ENCODE peak calls at places on chromosomes 11 and 22, in four cellular contexts. One of them, this sample, is unnamed.

GRCh38 chr22:30910358-30910757 is 58.2 kb downstream of the MORC2 start:
- DNase-seq in hepatic stellate cell: no peak
- DNase-seq in kidney epithelial cell: no peak
- DNase-seq in hippocampal formation: no peak
- DNase-seq in this sample: no peak

GRCh38 chr11:43504316-43504950 is 145.7 kb downstream of the TTC17 start:
- DNase-seq in kidney epithelial cell: no peak
- DNase-seq in hippocampal formation: no peak
- DNase-seq in hepatic stellate cell: no peak
- DNase-seq in this sample: no peak

GRCh38 chr11:69249641-69250502 is 44.1 kb upstream of the MYEOV start:
- DNase-seq in hippocampal formation: no peak
- DNase-seq in hepatic stellate cell: no peak
- DNase-seq in kidney epithelial cell: no peak
- DNase-seq in this sample: no peak

GRCh38 chr11:126482586-126483108 is 127.2 kb downstream of the ST3GAL4 start:
- DNase-seq in hepatic stellate cell: no peak
- DNase-seq in hippocampal formation: no peak
- DNase-seq in kidney epithelial cell: no peak
- DNase-seq in this sample: no peak

GRCh38 chr11:3824714-3825472 is 15.9 kb downstream of the RHOG start:
- DNase-seq in kidney epithelial cell: no peak
- DNase-seq in hippocampal formation: peak
- DNase-seq in hepatic stellate cell: peak
- DNase-seq in this sample: peak

GRCh38 chr11:94145431-94145830 is 16.8 kb downstream of the PANX1 start:
- DNase-seq in kidney epithelial cell: no peak
- DNase-seq in hepatic stellate cell: no peak
- DNase-seq in hippocampal formation: no peak
- DNase-seq in this sample: no peak

GRCh38 chr11:120037111-120037510 is 100.8 kb downstream of the TRIM29 start:
- DNase-seq in hippocampal formation: no peak
- DNase-seq in hepatic stellate cell: no peak
- DNase-seq in kidney epithelial cell: no peak
- DNase-seq in this sample: no peak

GRCh38 chr11:13358871-13359270 is 81.3 kb downstream of the BMAL1 start:
- DNase-seq in hippocampal formation: no peak
- DNase-seq in hepatic stellate cell: no peak
- DNase-seq in kidney epithelial cell: no peak
- DNase-seq in this sample: no peak

GRCh38 chr11:117282956-117283355 is 8.2 kb upstream of the BACE1-AS start:
- DNase-seq in hippocampal formation: no peak
- DNase-seq in hepatic stellate cell: no peak
- DNase-seq in kidney epithelial cell: no peak
- DNase-seq in this sample: no peak

GRCh38 chr11:101618691-101619090 is 34.9 kb upstream of the TRPC6 start:
- DNase-seq in kidney epithelial cell: peak
- DNase-seq in hepatic stellate cell: no peak
- DNase-seq in hippocampal formation: no peak
- DNase-seq in this sample: no peak

GRCh38 chr11:64152841-64153691 is 12.8 kb downstream of the MACROD1 start:
- DNase-seq in hepatic stellate cell: peak
- DNase-seq in kidney epithelial cell: no peak
- DNase-seq in hippocampal formation: no peak
- DNase-seq in this sample: peak

GRCh38 chr11:15912825-15913224 is 443.5 kb downstream of the SOX6 start:
- DNase-seq in hippocampal formation: no peak
- DNase-seq in hepatic stellate cell: no peak
- DNase-seq in kidney epithelial cell: no peak
- DNase-seq in this sample: no peak

GRCh38 chr22:40231618-40232313 is 54.0 kb downstream of the TNRC6B start:
- DNase-seq in hippocampal formation: no peak
- DNase-seq in hepatic stellate cell: no peak
- DNase-seq in kidney epithelial cell: no peak
- DNase-seq in this sample: no peak

GRCh38 chr11:132838621-132839020 is 693.7 kb downstream of the OPCML start:
- DNase-seq in hippocampal formation: no peak
- DNase-seq in hepatic stellate cell: no peak
- DNase-seq in kidney epithelial cell: no peak
- DNase-seq in this sample: no peak

GRCh38 chr11:47271961-47272661 is 2.2 kb downstream of the MADD start:
- DNase-seq in hepatic stellate cell: no peak
- DNase-seq in hippocampal formation: peak
- DNase-seq in kidney epithelial cell: no peak
- DNase-seq in this sample: no peak

GRCh38 chr11:97965849-97966646 is 1054.7 kb upstream of the CNTN5 start:
- DNase-seq in hepatic stellate cell: peak
- DNase-seq in hippocampal formation: no peak
- DNase-seq in kidney epithelial cell: peak
- DNase-seq in this sample: no peak

GRCh38 chr22:21865041-21865440 is 2.4 kb downstream of the MAPK1 start:
- DNase-seq in hippocampal formation: peak
- DNase-seq in kidney epithelial cell: no peak
- DNase-seq in hepatic stellate cell: peak
- DNase-seq in this sample: no peak

GRCh38 chr11:77046060-77046501 is 11.9 kb downstream of the B3GNT6 start:
- DNase-seq in kidney epithelial cell: no peak
- DNase-seq in hepatic stellate cell: peak
- DNase-seq in hippocampal formation: no peak
- DNase-seq in this sample: peak

GRCh38 chr11:67409261-67409666 is 5.4 kb downstream of the TBC1D10C start:
- DNase-seq in kidney epithelial cell: no peak
- DNase-seq in hippocampal formation: no peak
- DNase-seq in hepatic stellate cell: no peak
- DNase-seq in this sample: no peak

GRCh38 chr11:74035264-74035663 is 26.4 kb upstream of the UCP3 start:
- DNase-seq in hippocampal formation: no peak
- DNase-seq in hepatic stellate cell: no peak
- DNase-seq in kidney epithelial cell: no peak
- DNase-seq in this sample: no peak

GRCh38 chr11:62810748-62811147 is 5.5 kb upstream of the NXF1 start:
- DNase-seq in kidney epithelial cell: no peak
- DNase-seq in hippocampal formation: no peak
- DNase-seq in hepatic stellate cell: no peak
- DNase-seq in this sample: no peak

GRCh38 chr11:108859510-108859909 is 194.6 kb downstream of the DDX10 start:
- DNase-seq in kidney epithelial cell: no peak
- DNase-seq in hippocampal formation: no peak
- DNase-seq in hepatic stellate cell: no peak
- DNase-seq in this sample: no peak

GRCh38 chr11:122253541-122254317 is 137.7 kb upstream of the BLID start:
- DNase-seq in kidney epithelial cell: no peak
- DNase-seq in hippocampal formation: no peak
- DNase-seq in hepatic stellate cell: no peak
- DNase-seq in this sample: no peak

GRCh38 chr11:93477684-93478234 is 65.4 kb downstream of the SMCO4 start:
- DNase-seq in hepatic stellate cell: no peak
- DNase-seq in kidney epithelial cell: no peak
- DNase-seq in hippocampal formation: no peak
- DNase-seq in this sample: no peak

GRCh38 chr11:29280452-29280851 is 736.4 kb downstream of the KCNA4 start:
- DNase-seq in kidney epithelial cell: peak
- DNase-seq in hippocampal formation: no peak
- DNase-seq in hepatic stellate cell: no peak
- DNase-seq in this sample: no peak

GRCh38 chr11:12577746-12578644 is 96.2 kb upstream of the TEAD1 start:
- DNase-seq in hippocampal formation: no peak
- DNase-seq in kidney epithelial cell: no peak
- DNase-seq in hepatic stellate cell: no peak
- DNase-seq in this sample: no peak

GRCh38 chr22:23581252-23581634 is 1.2 kb upstream of the IGLL1 start:
- DNase-seq in hippocampal formation: no peak
- DNase-seq in kidney epithelial cell: no peak
- DNase-seq in hepatic stellate cell: no peak
- DNase-seq in this sample: no peak

GRCh38 chr11:123302751-123303195 is 107.7 kb upstream of the CLMP start:
- DNase-seq in hepatic stellate cell: peak
- DNase-seq in kidney epithelial cell: no peak
- DNase-seq in hippocampal formation: no peak
- DNase-seq in this sample: no peak

GRCh38 chr22:32897400-32897799 is 95.9 kb downstream of the TIMP3 start:
- DNase-seq in kidney epithelial cell: peak
- DNase-seq in hepatic stellate cell: no peak
- DNase-seq in hippocampal formation: no peak
- DNase-seq in this sample: no peak

GRCh38 chr11:96149743-96150555 is 193.0 kb downstream of the MAML2 start:
- DNase-seq in kidney epithelial cell: no peak
- DNase-seq in hepatic stellate cell: peak
- DNase-seq in hippocampal formation: no peak
- DNase-seq in this sample: no peak

GRCh38 chr11:75868990-75869389 is 54.0 kb downstream of the UVRAG start:
- DNase-seq in hepatic stellate cell: no peak
- DNase-seq in kidney epithelial cell: no peak
- DNase-seq in hippocampal formation: no peak
- DNase-seq in this sample: no peak

GRCh38 chr11:17839973-17840611 is 105.5 kb downstream of the KCNC1 start:
- DNase-seq in hippocampal formation: no peak
- DNase-seq in hepatic stellate cell: no peak
- DNase-seq in kidney epithelial cell: no peak
- DNase-seq in this sample: no peak

GRCh38 chr22:42683599-42684283 is 34.5 kb upstream of the CYB5R3 start:
- DNase-seq in hippocampal formation: peak
- DNase-seq in kidney epithelial cell: no peak
- DNase-seq in hepatic stellate cell: no peak
- DNase-seq in this sample: no peak

GRCh38 chr22:48936391-48936790 is 891.3 kb downstream of the BRD1 start:
- DNase-seq in hippocampal formation: no peak
- DNase-seq in hepatic stellate cell: no peak
- DNase-seq in kidney epithelial cell: no peak
- DNase-seq in this sample: no peak

GRCh38 chr11:2912498-2912897 is 16.7 kb downstream of the PHLDA2 start:
- DNase-seq in hippocampal formation: no peak
- DNase-seq in hepatic stellate cell: peak
- DNase-seq in kidney epithelial cell: peak
- DNase-seq in this sample: no peak

GRCh38 chr11:14179126-14179820 is 179.7 kb downstream of the RRAS2 start:
- DNase-seq in hippocampal formation: no peak
- DNase-seq in kidney epithelial cell: no peak
- DNase-seq in hepatic stellate cell: no peak
- DNase-seq in this sample: no peak

GRCh38 chr11:114738954-114739353 is 60.6 kb downstream of the NXPE2 start:
- DNase-seq in hepatic stellate cell: peak
- DNase-seq in kidney epithelial cell: peak
- DNase-seq in hippocampal formation: peak
- DNase-seq in this sample: no peak

GRCh38 chr11:105862736-105863367 is 159.2 kb downstream of the MSANTD4 start:
- DNase-seq in hepatic stellate cell: peak
- DNase-seq in kidney epithelial cell: no peak
- DNase-seq in hippocampal formation: peak
- DNase-seq in this sample: no peak

GRCh38 chr11:83477772-83478171 is 191.6 kb upstream of the CCDC90B start:
- DNase-seq in hepatic stellate cell: no peak
- DNase-seq in kidney epithelial cell: no peak
- DNase-seq in hippocampal formation: peak
- DNase-seq in this sample: no peak

GRCh38 chr11:63680842-63681207 is 475 bp upstream of the RTN3 start:
- DNase-seq in kidney epithelial cell: no peak
- DNase-seq in hepatic stellate cell: no peak
- DNase-seq in hippocampal formation: no peak
- DNase-seq in this sample: no peak